ENCODE peak calls at places on chromosomes 6 and 20, in six cellular contexts. E is HCT116, J is GM23248, B is SK-N-SH, D is OCI-LY7, M is MM.1S. V is an unnamed sample.

GRCh38 chr6:33620584-33621395 is at the start of gene ITPR3:
- DNase-seq in E (peak), M (peak), J (peak), D (peak), B (peak), V (no peak)

GRCh38 chr6:148364056-148364844 is 21.6 kb downstream of the SASH1 start:
- DNase-seq in D (no peak), M (no peak), J (peak), E (no peak), B (no peak), V (peak)

GRCh38 chr6:127302728-127303675 is 36.3 kb downstream of the RNF146 start:
- DNase-seq in E (peak), B (peak), D (peak), M (peak), J (peak), V (no peak)

GRCh38 chr20:43528258-43528875 is 20.9 kb downstream of the L3MBTL1 start:
- DNase-seq in B (no peak), M (no peak), D (no peak), E (no peak), J (no peak), V (no peak)

GRCh38 chr20:10090588-10091166 is 55.9 kb downstream of the ANKEF1 start:
- DNase-seq in M (peak), J (peak), B (peak), E (peak), D (peak), V (peak)

GRCh38 chr20:36322131-36322530 is 16.0 kb downstream of the DLGAP4 start:
- DNase-seq in B (no peak), J (no peak), E (no peak), M (no peak), D (no peak), V (no peak)

GRCh38 chr20:37431786-37432185 is 85.8 kb downstream of the SRC start:
- DNase-seq in E (no peak), D (no peak), J (no peak), M (no peak), B (no peak), V (no peak)

GRCh38 chr6:161353208-161353613 is 79.3 kb upstream of the AGPAT4 start:
- DNase-seq in D (no peak), J (peak), M (no peak), B (peak), E (peak), V (no peak)

GRCh38 chr20:47578543-47578942 is 76.9 kb downstream of the NCOA3 start:
- DNase-seq in J (no peak), D (no peak), B (no peak), M (no peak), E (no peak), V (no peak)

GRCh38 chr20:63202811-63203526 is 13.0 kb downstream of the YTHDF1 start:
- DNase-seq in D (no peak), M (no peak), J (no peak), B (no peak), E (no peak), V (no peak)

GRCh38 chr6:132830236-132830799 is 15.9 kb downstream of the RPS12 start:
- DNase-seq in D (peak), B (peak), E (no peak), J (peak), M (peak), V (peak)

GRCh38 chr20:41499064-41499463 is 119.1 kb downstream of the CHD6 start:
- DNase-seq in B (no peak), J (peak), M (no peak), E (no peak), D (no peak), V (no peak)

GRCh38 chr20:32877507-32877906 is 18.8 kb downstream of the EFCAB8 start:
- DNase-seq in B (no peak), J (no peak), M (no peak), E (no peak), D (no peak), V (peak)

GRCh38 chr6:45626087-45626891 is 248.6 kb upstream of the SUPT3H start:
- DNase-seq in B (no peak), J (peak), M (no peak), D (no peak), E (no peak), V (peak)

GRCh38 chr20:18613553-18613952 is 25.7 kb downstream of the DTD1 start:
- DNase-seq in J (peak), M (no peak), B (no peak), E (no peak), D (no peak), V (no peak)

GRCh38 chr6:26216886-26217713 is 129.9 kb downstream of the HFE start:
- DNase-seq in D (peak), B (no peak), J (peak), E (no peak), M (peak), V (peak)

GRCh38 chr20:13261460-13262301 is 40.6 kb downstream of the ISM1 start:
- DNase-seq in B (peak), E (peak), M (peak), J (peak), D (peak), V (no peak)

GRCh38 chr6:38154731-38155130 is 335.2 kb downstream of the ZFAND3 start:
- DNase-seq in B (no peak), M (no peak), D (no peak), E (no peak), J (no peak), V (no peak)

DNA sequence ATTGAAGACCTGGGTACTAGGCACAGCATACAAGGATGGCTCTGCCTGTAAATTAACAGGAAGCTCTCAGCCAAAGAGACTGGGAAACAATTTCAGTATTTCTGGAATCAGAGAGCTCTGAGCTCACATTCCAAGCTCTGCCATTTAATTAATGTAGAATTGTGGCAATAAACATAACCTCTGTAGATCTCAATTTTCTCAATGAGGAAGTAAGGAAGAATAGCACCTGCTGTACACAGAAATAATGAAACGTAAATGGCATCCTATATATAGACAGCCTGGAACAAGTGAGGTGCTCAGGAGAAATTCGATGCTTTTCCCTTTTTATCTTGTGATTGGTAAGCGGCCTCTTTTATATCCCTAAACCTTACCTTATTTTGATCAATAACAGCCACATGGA is 538.5 kb upstream of the JAG1 start:
- DNase-seq in J (no peak), D (no peak), B (no peak), E (no peak), M (no peak), V (no peak)
- H2AFZ ChIP-seq in J (no peak), D (no peak), B (no peak), E (no peak), M (no peak), V (no peak)

DNA sequence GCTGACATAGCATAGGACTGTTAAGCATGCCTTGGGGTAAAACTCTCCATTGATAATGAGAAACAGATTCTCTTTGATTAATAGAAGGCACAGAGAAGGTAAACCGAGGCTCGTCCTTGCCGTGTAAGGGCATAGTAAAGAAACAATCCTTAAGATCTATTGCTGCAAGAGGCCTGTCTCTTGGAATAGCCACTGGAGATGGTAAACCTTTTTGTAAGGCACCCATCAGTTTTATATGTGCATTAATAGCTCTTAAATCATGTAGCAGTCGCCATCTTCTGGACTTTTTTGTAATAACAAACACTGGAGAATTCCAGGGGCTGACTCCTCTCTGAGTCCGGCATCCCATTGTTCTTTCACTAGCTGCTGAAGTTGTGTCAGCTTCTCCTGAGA is 8.4 kb upstream of the ABHD12 start:
- DNase-seq in B (peak), M (peak), E (peak), J (peak), D (peak), V (peak)
- H2AFZ ChIP-seq in B (peak), M (no peak), E (no peak), J (peak), D (no peak), V (no peak)

DNA sequence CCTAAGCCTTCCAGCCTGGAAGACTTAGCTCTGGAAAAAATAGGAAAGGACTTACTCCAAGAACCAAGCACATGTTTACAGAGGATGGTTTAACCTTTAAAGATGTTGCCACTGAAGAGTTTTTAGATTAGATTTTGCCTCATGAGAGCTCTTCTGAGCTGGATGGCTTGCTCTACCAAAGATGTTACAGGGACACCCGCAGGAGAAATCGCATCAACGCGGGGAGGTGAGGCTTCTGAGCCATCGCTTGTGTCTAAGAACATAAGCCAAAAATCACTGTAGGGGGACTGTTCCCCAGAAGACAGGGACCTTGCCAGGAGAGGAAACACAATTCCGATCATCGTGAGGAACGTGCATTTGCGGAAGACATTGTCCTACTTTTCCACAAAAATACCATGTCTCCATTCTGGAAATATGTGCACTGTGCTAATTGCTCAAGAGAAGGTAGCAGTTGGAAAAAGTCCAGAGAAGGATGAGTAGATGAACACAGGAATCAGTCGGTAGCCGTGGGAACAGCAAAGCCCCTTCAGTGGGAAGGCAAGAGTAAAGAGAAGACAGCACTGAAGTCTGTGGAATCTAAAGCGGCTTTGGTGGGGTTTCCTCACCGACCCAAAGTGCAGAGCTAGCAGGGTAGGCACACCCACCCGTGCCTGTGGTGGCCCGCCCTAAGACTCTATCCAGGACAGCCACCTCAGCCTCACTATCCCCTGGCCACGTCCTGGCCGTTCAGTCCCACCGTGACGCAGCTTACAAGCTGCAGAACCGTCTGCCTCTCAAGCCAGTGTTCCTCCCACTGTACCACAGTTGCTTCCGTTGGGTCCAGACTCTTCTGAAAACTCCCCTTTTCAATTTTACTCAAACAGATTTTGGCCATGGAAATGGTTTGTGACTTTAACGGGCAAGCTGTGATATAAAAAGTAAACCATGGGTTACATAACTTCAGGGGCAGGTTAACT is 334.8 kb downstream of the NRN1 start:
- DNase-seq in M (no peak), J (peak), D (peak), E (no peak), B (no peak), V (no peak)
- H2AFZ ChIP-seq in M (no peak), J (peak), D (no peak), E (no peak), B (no peak), V (no peak)

GRCh38 chr20:50711113-50711825 is 19.9 kb upstream of the RIPOR3 start:
- DNase-seq in M (no peak), B (no peak), J (no peak), E (no peak), D (no peak), V (no peak)
- H2AFZ ChIP-seq in M (no peak), B (no peak), J (peak), E (no peak), D (no peak), V (no peak)

GRCh38 chr20:39111359-39112195 is 149.4 kb downstream of the DHX35 start:
- DNase-seq in D (no peak), J (no peak), B (no peak), E (no peak), M (no peak), V (no peak)

GRCh38 chr20:39108746-39109145 is 146.6 kb downstream of the DHX35 start:
- DNase-seq in M (no peak), J (peak), D (no peak), B (no peak), E (no peak), V (peak)

GRCh38 chr20:39110819-39111136 is 148.6 kb downstream of the DHX35 start:
- DNase-seq in M (no peak), B (no peak), E (no peak), D (no peak), J (no peak), V (no peak)

GRCh38 chr20:39109933-39110818 is 148.0 kb downstream of the DHX35 start:
- DNase-seq in J (no peak), B (no peak), M (no peak), E (no peak), D (no peak), V (no peak)

GRCh38 chr20:39112196-39112743 is 150.1 kb downstream of the DHX35 start:
- DNase-seq in M (peak), B (peak), J (peak), E (peak), D (peak), V (peak)
- H2AFZ ChIP-seq in M (peak), B (no peak), J (no peak), E (peak), D (no peak), V (no peak)

DNA sequence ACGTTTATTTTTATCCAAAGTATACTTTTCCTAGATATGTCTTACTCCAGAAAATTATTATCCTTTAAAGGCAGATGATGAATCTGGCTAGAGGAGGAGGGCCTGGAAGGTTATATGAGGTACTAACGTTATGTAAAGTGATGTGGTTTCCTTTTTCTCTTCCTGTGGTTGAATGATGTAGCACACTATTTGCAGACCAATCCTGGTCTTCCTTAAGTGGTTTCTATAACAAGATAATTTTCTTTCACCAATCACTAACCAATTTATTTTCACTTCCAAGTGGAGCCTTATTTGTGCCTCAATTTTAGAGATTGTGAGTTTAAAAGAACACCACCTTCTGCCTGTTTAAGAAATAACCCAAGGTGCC is 154.6 kb upstream of the SOX4 start:
- DNase-seq in J (peak), E (no peak), B (no peak), D (no peak), M (peak), V (peak)
- H2AFZ ChIP-seq in J (no peak), E (no peak), B (no peak), D (no peak), M (no peak), V (no peak)

GRCh38 chr6:165760803-165761185 is 97.8 kb upstream of the PDE10A start:
- DNase-seq in J (no peak), E (no peak), M (peak), B (no peak), D (no peak), V (no peak)
- H2AFZ ChIP-seq in J (no peak), E (no peak), M (no peak), B (no peak), D (no peak), V (no peak)

GRCh38 chr6:12749531-12750379 is 33.2 kb downstream of the PHACTR1 start:
- DNase-seq in B (peak), D (no peak), M (no peak), J (peak), E (no peak), V (no peak)
- H2AFZ ChIP-seq in B (no peak), D (no peak), M (no peak), J (no peak), E (no peak), V (peak)

GRCh38 chr6:32369678-32370077 is 2.0 kb downstream of the TSBP1 start:
- DNase-seq in M (no peak), B (no peak), J (peak), E (peak), D (no peak), V (peak)

GRCh38 chr6:32371204-32371603 is 499 bp downstream of the TSBP1 start:
- DNase-seq in M (no peak), E (no peak), D (no peak), B (no peak), J (peak), V (peak)

GRCh38 chr6:32375739-32376529 is 4.2 kb upstream of the TSBP1 start:
- DNase-seq in E (no peak), B (no peak), M (no peak), D (peak), J (no peak), V (no peak)

GRCh38 chr6:32370510-32370909 is 1.2 kb downstream of the TSBP1 start:
- DNase-seq in D (no peak), M (no peak), J (peak), B (no peak), E (no peak), V (peak)

GRCh38 chr6:32371803-32372202 is at the start of gene TSBP1:
- DNase-seq in D (no peak), J (no peak), B (no peak), E (no peak), M (no peak), V (no peak)
- H2AFZ ChIP-seq in D (peak), J (peak), B (peak), E (peak), M (no peak), V (peak)

GRCh38 chr6:109295766-109296156 is 86.5 kb downstream of the CD164 start:
- DNase-seq in B (no peak), M (no peak), J (no peak), D (no peak), E (no peak), V (no peak)
- H2AFZ ChIP-seq in B (no peak), M (no peak), J (no peak), D (no peak), E (peak), V (no peak)

V was measured in astrocyte.